ENCODE peak calls at places on chromosomes 11 and 22, in four cellular contexts. S is transverse colon, A is esophagus squamous epithelium, U is fibroblast of the aortic adventitia. Z is an unnamed sample.

GRCh38 chr11:32152821-32153220 is 61.9 kb downstream of the RCN1 start:
- DNase-seq in S (no peak), A (no peak), U (no peak), Z (no peak)

GRCh38 chr11:20937826-20938225 is 268.4 kb downstream of the NELL1 start:
- DNase-seq in A (no peak), S (no peak), U (no peak), Z (no peak)

GRCh38 chr22:19791243-19791642 is 30.7 kb downstream of the TBX1 start:
- DNase-seq in S (no peak), A (no peak), U (no peak), Z (no peak)

GRCh38 chr22:48627203-48627602 is 1200.5 kb downstream of the BRD1 start:
- DNase-seq in U (no peak), A (no peak), S (no peak), Z (no peak)

GRCh38 chr22:26502688-26503561 is 9.3 kb downstream of the TFIP11 start:
- DNase-seq in U (peak), A (no peak), S (peak), Z (peak)

GRCh38 chr22:48744967-48745841 is 1082.5 kb downstream of the BRD1 start:
- DNase-seq in A (no peak), U (no peak), S (no peak), Z (no peak)

GRCh38 chr11:18936002-18936673 is 3.1 kb downstream of the MRGPRX1 start:
- DNase-seq in A (no peak), S (no peak), U (no peak), Z (no peak)

GRCh38 chr11:82523141-82523540 is 210.5 kb downstream of the FAM181B start:
- DNase-seq in U (no peak), S (no peak), A (no peak), Z (no peak)

GRCh38 chr22:37930270-37930951 is 23.0 kb downstream of the C22orf23 start:
- DNase-seq in U (peak), A (no peak), S (no peak), Z (peak)

GRCh38 chr11:65620666-65621065 is 5.1 kb downstream of the PCNX3 start:
- DNase-seq in A (no peak), S (no peak), U (no peak), Z (no peak)

GRCh38 chr22:36977401-36977861 is 41.8 kb downstream of the TST start:
- DNase-seq in A (no peak), U (peak), S (peak), Z (peak)

GRCh38 chr11:56911312-56911711 is 77.4 kb upstream of the OR5AK2 start:
- DNase-seq in U (no peak), A (no peak), S (no peak), Z (no peak)

GRCh38 chr11:27991731-27992130 is 116.2 kb downstream of the KIF18A start:
- DNase-seq in U (peak), A (no peak), S (no peak), Z (peak)

GRCh38 chr11:34185926-34186841 is 80.8 kb downstream of the NAT10 start:
- DNase-seq in U (peak), A (no peak), S (no peak), Z (no peak)

GRCh38 chr22:38177926-38178604 is 3.6 kb downstream of the PLA2G6 start:
- DNase-seq in S (peak), U (peak), A (no peak), Z (peak)

GRCh38 chr11:8459711-8460399 is 134.2 kb downstream of the STK33 start:
- DNase-seq in U (peak), A (no peak), S (no peak), Z (no peak)

GRCh38 chr11:69423611-69424385 is 57.7 kb upstream of the LINC01488 start:
- DNase-seq in A (no peak), S (no peak), U (no peak), Z (no peak)

GRCh38 chr11:17651681-17652080 is 67.7 kb upstream of the MYOD1 start:
- DNase-seq in S (no peak), U (no peak), A (no peak), Z (no peak)

GRCh38 chr22:19706661-19707151 is 7.6 kb upstream of the SEPTIN5 start:
- DNase-seq in S (no peak), U (no peak), A (no peak), Z (no peak)

GRCh38 chr11:2074266-2074825 is 64.8 kb downstream of the IGF2 start:
- DNase-seq in S (no peak), U (no peak), A (no peak), Z (no peak)
- TF ChIP-seq CTCF in S (no peak), U (no peak), A (no peak), Z (peak)

GRCh38 chr11:13462928-13463778 is at the start of gene BTBD10:
- DNase-seq in A (peak), U (peak), S (peak), Z (peak)
- TF ChIP-seq CTCF in A (no peak), U (no peak), S (no peak), Z (no peak)

DNA sequence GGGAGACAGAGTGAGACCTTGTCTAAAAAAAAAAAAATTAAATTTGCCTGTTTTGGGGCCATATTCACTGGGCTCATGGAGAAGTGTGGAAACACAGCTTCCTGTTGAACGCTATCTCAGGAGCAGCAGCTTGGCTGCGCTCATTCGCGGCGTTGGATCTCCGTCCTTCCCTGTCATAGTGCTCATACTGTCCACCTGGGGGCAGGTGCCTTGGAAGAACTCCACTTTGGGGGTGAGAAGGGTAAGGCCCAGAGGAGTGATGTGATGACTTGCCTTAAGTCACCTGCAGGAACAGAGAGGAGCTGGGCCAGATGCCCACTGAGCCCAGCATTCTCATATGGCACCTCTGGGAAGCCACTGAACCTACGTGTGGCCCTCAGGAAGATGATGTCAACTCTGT is 82.8 kb downstream of the CABIN1 start:
- DNase-seq in U (no peak), S (no peak), A (no peak), Z (no peak)
- TF ChIP-seq CTCF in U (peak), S (no peak), A (no peak), Z (no peak)

GRCh38 chr11:44484211-44484610 is 81.3 kb upstream of the CD82 start:
- DNase-seq in U (peak), S (no peak), A (no peak), Z (peak)
- TF ChIP-seq CTCF in U (no peak), S (no peak), A (no peak), Z (peak)

GRCh38 chr11:77636738-77637344 is 753 bp downstream of the CLNS1A start:
- DNase-seq in U (no peak), S (no peak), A (no peak), Z (no peak)

GRCh38 chr11:77630311-77630710 is 7.3 kb downstream of the CLNS1A start:
- DNase-seq in U (no peak), S (no peak), A (no peak), Z (no peak)

GRCh38 chr11:77637345-77638165 is at the start of gene CLNS1A:
- DNase-seq in A (peak), S (peak), U (peak), Z (peak)

GRCh38 chr11:77633856-77634425 is 3.7 kb downstream of the CLNS1A start:
- DNase-seq in U (peak), S (no peak), A (no peak), Z (peak)

GRCh38 chr11:77634724-77635123 is 2.9 kb downstream of the CLNS1A start:
- DNase-seq in S (no peak), U (no peak), A (no peak), Z (no peak)
- TF ChIP-seq CTCF in S (no peak), U (no peak), A (no peak), Z (no peak)

GRCh38 chr22:22156716-22157499 is 87.7 kb upstream of the VPREB1 start:
- DNase-seq in U (peak), A (no peak), S (peak), Z (peak)
- TF ChIP-seq CTCF in U (peak), A (peak), S (peak), Z (peak)

DNA sequence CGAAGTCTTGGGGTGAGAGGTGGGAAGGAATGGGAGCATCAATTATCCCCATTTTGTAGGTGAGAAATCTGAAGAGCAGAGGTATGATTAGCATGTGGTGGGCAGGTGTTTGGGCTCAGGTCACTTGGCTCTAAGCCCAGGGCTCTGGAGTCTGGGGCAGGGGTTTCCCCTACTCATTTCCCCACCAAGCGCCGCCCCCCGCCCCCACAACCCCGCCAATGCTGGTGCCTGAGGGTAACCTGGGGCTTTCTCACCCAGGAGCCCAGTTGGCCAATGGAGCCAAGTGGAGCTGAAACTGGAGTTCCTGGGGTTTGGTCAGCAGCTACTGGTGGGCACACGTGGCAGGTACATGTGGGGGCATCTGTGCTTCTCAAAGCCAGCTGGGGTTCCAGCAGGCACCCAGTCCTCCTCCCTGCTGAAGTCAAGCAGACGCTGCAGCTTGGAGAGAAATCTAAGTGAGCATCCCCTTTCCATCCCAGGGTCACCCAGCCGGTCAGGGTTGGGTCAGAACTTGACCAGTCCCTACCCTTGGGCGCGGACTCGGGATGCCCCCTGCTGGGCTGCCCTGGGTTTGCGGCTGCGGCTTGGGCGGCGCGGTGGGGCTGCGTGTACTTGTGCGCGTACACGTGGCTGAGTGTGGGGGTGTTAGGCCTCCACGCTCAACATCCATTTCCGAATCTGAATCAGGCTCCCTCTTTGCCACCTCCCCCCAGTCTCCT is 1.6 kb upstream of the CHRM1 start:
- DNase-seq in S (no peak), A (no peak), U (no peak), Z (no peak)
- TF ChIP-seq CTCF in S (no peak), A (no peak), U (peak), Z (peak)

DNA sequence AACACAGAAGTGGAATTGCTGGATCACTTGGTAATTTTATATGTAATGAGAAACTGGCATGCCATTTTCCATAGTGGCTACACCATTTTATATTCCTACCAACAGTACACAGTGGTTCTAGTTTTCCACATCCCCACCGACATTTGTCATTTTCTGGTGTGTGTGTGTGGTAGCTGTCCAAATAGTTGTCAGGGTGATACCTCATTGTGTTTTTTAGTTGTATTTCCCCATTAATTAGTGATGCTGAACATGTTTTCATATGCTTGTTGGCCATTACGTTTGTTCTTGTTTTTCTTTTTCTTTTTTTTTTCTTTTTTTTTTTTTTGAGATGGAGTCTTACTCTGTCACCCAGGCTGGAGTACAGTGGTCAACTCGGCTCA is 12.2 kb downstream of the NEU3 start:
- DNase-seq in A (no peak), S (no peak), U (no peak), Z (no peak)
- TF ChIP-seq CTCF in A (no peak), S (no peak), U (no peak), Z (no peak)

GRCh38 chr11:113690619-113691569 is 15.2 kb downstream of the TMPRSS5 start:
- DNase-seq in S (peak), A (no peak), U (peak), Z (peak)
- TF ChIP-seq CTCF in S (no peak), A (no peak), U (no peak), Z (peak)

Z was measured in fibroblast of villous mesenchyme.